ENCODE peak calls at places on chromosomes 2 and 18, in six cellular contexts. K is fibroblast of lung, O is amniotic stem cell, G is endothelial cell, U is RWPE1, P is sciatic nerve. X is an unnamed sample.

GRCh38 chr2:96926236-96926635 is 56.4 kb upstream of the SEMA4C start:
- DNase-seq in K (no peak), U (no peak), G (no peak), O (no peak), P (no peak), X (no peak)

GRCh38 chr2:17441055-17441771 is 77.0 kb downstream of the RAD51AP2 start:
- DNase-seq in O (no peak), K (peak; percentile 52), G (no peak), U (no peak), P (no peak), X (no peak)

GRCh38 chr2:131154647-131155046 is 49.5 kb downstream of the PLEKHB2 start:
- DNase-seq in O (no peak), G (no peak), K (no peak), P (no peak), U (no peak), X (no peak)

GRCh38 chr2:37585295-37585908 is 86.0 kb downstream of the CDC42EP3 start:
- DNase-seq in O (no peak), K (peak; percentile 43), U (no peak), P (no peak), G (no peak), X (no peak)

GRCh38 chr2:208039661-208040060 is 14.3 kb upstream of the PLEKHM3 start:
- DNase-seq in K (peak; percentile 46), O (no peak), U (no peak), G (no peak), P (no peak), X (no peak)

GRCh38 chr2:42492691-42493467 is 903 bp downstream of the KCNG3 start:
- DNase-seq in O (no peak), G (peak; percentile 30), U (no peak), P (peak; percentile 62), K (peak; percentile 5), X (no peak)

GRCh38 chr2:67802296-67802695 is 260.5 kb downstream of the C1D start:
- DNase-seq in O (no peak), G (no peak), K (no peak), U (no peak), P (no peak), X (no peak)

GRCh38 chr2:207143474-207144190 is 22.1 kb downstream of the KLF7 start:
- DNase-seq in U (no peak), P (peak; percentile 87), O (no peak), G (peak; percentile 53), K (peak; percentile 79), X (peak; percentile 60)

GRCh38 chr2:206095925-206096324 is 10.0 kb upstream of the INO80D start:
- DNase-seq in G (no peak), P (no peak), U (no peak), K (no peak), O (no peak), X (no peak)

GRCh38 chr2:203905661-203906060 is 30.9 kb upstream of the ICOS start:
- DNase-seq in O (no peak), P (no peak), K (peak; percentile 30), U (no peak), G (no peak), X (no peak)

GRCh38 chr2:74576151-74576755 is 21.7 kb downstream of the DOK1 start:
- DNase-seq in U (no peak), O (no peak), P (no peak), G (no peak), K (peak; percentile 62), X (no peak)

GRCh38 chr2:215395687-215396460 is 40.0 kb downstream of the FN1 start:
- DNase-seq in K (no peak), P (no peak), O (no peak), U (no peak), G (no peak), X (no peak)

GRCh38 chr2:53188846-53189245 is 578.8 kb upstream of the CHAC2 start:
- DNase-seq in O (no peak), P (no peak), K (peak; percentile 11), U (no peak), G (no peak), X (no peak)

GRCh38 chr18:49020129-49020528 is 69.4 kb upstream of the SMAD7 start:
- DNase-seq in U (no peak), P (no peak), K (no peak), O (no peak), G (no peak), X (no peak)

GRCh38 chr2:101770672-101771071 is 73.2 kb downstream of the MAP4K4 start:
- DNase-seq in U (no peak), K (peak; percentile 63), O (no peak), G (peak; percentile 32), P (no peak), X (no peak)

GRCh38 chr2:26363958-26364357 is 17.4 kb upstream of the ADGRF3 start:
- DNase-seq in U (no peak), O (no peak), K (no peak), G (no peak), P (no peak), X (no peak)

GRCh38 chr2:33777791-33778190 is 178.7 kb upstream of the FAM98A start:
- DNase-seq in O (no peak), K (peak; percentile 47), U (no peak), G (no peak), P (no peak), X (no peak)

GRCh38 chr2:150630587-150631235 is 143.2 kb upstream of the RND3 start:
- DNase-seq in P (no peak), U (no peak), O (no peak), K (peak; percentile 94), G (no peak), X (no peak)

GRCh38 chr2:60679059-60679780 is 76.8 kb upstream of the PAPOLG start:
- DNase-seq in P (no peak), G (no peak), U (no peak), O (no peak), K (no peak), X (no peak)

GRCh38 chr2:129101186-129101585 is 782.5 kb upstream of the HS6ST1 start:
- DNase-seq in P (no peak), G (no peak), U (no peak), K (no peak), O (no peak), X (no peak)

GRCh38 chr2:133424876-133425275 is 143.4 kb downstream of the NCKAP5 start:
- DNase-seq in P (no peak), O (no peak), U (no peak), K (peak; percentile 88), G (no peak), X (no peak)

X was measured in immature natural killer cell.